ENCODE peak calls at places on chromosome 15, in four cellular contexts. F, W, V and B are unnamed samples.

GRCh38 chr15:70101459-70102113 is 3.9 kb upstream of the TLE3 start:
- DNase-seq in F (no peak), W (peak), V (peak), B (peak)

GRCh38 chr15:35505816-35506215 is 40.1 kb downstream of the DPH6 start:
- DNase-seq in F (no peak), W (no peak), V (no peak), B (no peak)

GRCh38 chr15:71440479-71441071 is 325.3 kb downstream of the THSD4 start:
- DNase-seq in F (no peak), W (peak), V (no peak), B (no peak)

GRCh38 chr15:24761704-24762302 is 86.2 kb downstream of the NPAP1 start:
- DNase-seq in F (no peak), W (no peak), V (no peak), B (no peak)

GRCh38 chr15:23532019-23532418 is 33.5 kb upstream of the MKRN3 start:
- DNase-seq in F (no peak), W (no peak), V (no peak), B (no peak)

GRCh38 chr15:82688691-82689090 is 21.0 kb downstream of the AP3B2 start:
- DNase-seq in F (no peak), W (no peak), V (no peak), B (no peak)

GRCh38 chr15:85580914-85581313 is 200.5 kb downstream of the AKAP13 start:
- DNase-seq in F (no peak), W (no peak), V (no peak), B (no peak)

GRCh38 chr15:57565326-57565725 is 26.4 kb upstream of the MYZAP start:
- DNase-seq in F (no peak), W (peak), V (no peak), B (no peak)

GRCh38 chr15:90465140-90465929 is 64.4 kb upstream of the CRTC3 start:
- DNase-seq in F (no peak), W (no peak), V (no peak), B (no peak)

GRCh38 chr15:96345560-96346389 is 15.3 kb downstream of the NR2F2 start:
- DNase-seq in F (peak), W (no peak), V (peak), B (no peak)

GRCh38 chr15:101613130-101614000 is 38.8 kb downstream of the TM2D3 start:
- DNase-seq in F (peak), W (no peak), V (no peak), B (no peak)

GRCh38 chr15:41940441-41940857 is 31.9 kb downstream of the EHD4 start:
- DNase-seq in F (no peak), W (no peak), V (no peak), B (no peak)

GRCh38 chr15:42062284-42062806 is 32.0 kb downstream of the PLA2G4D start:
- DNase-seq in F (no peak), W (no peak), V (no peak), B (no peak)

GRCh38 chr15:62706361-62706760 is 336.2 kb upstream of the TPM1 start:
- DNase-seq in F (no peak), W (peak), V (no peak), B (no peak)
- TF ChIP-seq CTCF in F (no peak), W (peak), V (no peak), B (no peak)

GRCh38 chr15:78907577-78907976 is 34.9 kb downstream of the MORF4L1 start:
- DNase-seq in F (no peak), W (peak), V (no peak), B (no peak)
- TF ChIP-seq CTCF in F (no peak), W (peak), V (peak), B (peak)

DNA sequence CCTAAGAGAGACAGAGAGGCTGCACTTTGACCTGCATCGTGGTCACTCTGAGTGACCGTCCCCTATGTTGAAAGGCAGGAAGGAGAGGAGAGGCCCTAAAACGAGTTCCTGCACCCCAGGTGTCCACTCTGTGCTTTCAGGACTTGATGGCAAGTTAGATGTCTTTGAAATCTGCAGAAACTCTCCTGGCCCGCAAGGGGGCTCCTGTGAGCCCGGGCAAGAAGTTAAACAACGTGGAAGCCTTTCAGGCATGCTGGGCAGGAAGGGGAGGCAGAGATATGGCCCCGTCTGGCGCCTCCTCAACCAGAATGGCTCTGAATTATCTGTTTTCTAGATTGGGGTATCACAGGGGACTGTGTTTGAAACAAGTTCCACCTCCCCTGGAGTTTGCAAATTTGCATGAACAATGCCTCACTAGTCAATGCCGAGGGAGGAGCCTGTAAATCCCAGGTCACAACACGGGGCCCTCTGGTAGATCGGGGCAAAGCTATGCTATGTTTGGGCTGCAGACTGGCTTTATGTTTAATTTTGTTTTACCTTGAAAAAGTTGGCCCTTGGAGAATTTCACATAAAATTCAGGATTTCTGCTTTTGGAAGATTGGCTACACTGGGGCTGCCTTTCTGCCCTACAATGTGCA is 9.8 kb downstream of the CTXND1 start:
- DNase-seq in F (no peak), W (peak), V (peak), B (peak)
- TF ChIP-seq CTCF in F (peak), W (peak), V (peak), B (peak)

GRCh38 chr15:61364871-61365270 is 135.8 kb upstream of the RORA start:
- DNase-seq in F (no peak), W (no peak), V (peak), B (peak)

GRCh38 chr15:61367953-61368352 is 138.9 kb upstream of the RORA start:
- DNase-seq in F (no peak), W (no peak), V (no peak), B (no peak)
- TF ChIP-seq CTCF in F (no peak), W (peak), V (peak), B (peak)

GRCh38 chr15:92200891-92201290 is 192.8 kb upstream of the ST8SIA2 start:
- DNase-seq in F (no peak), W (no peak), V (no peak), B (no peak)

GRCh38 chr15:92205255-92205739 is 188.4 kb upstream of the ST8SIA2 start:
- DNase-seq in F (no peak), W (peak), V (no peak), B (no peak)
- TF ChIP-seq CTCF in F (peak), W (peak), V (no peak), B (peak)